ENCODE peak calls at places on chromosomes 5 and 9, in eight cellular contexts. H is endothelial cell; C is activated CD8-positive, alpha-beta T cell treated with anti-CD3 and anti-CD28 coated beads, Interleukin-2, amount 10 ng/mL, durations not matched to agents 7 days and 5 days; B is colonic mucosa; L is left ventricle myocardium inferior; S is neural crest cell; A is mucosa of gallbladder; U is astrocyte of the hippocampus. N is an unnamed sample.

GRCh38 chr5:155728857-155729683 is 597.9 kb upstream of the SGCD start:
- DNase-seq in H (peak), C (no peak), B (no peak), L (peak), S (no peak), A (no peak), U (peak), N (peak)

GRCh38 chr5:177403194-177403825 is 2.8 kb upstream of the PFN3 start:
- DNase-seq in H (no peak), C (peak), B (no peak), L (no peak), S (peak), A (no peak), U (no peak), N (no peak)

GRCh38 chr5:179119415-179120170 is 59.4 kb downstream of the ZNF354C start:
- DNase-seq in H (no peak), C (no peak), B (peak), L (no peak), S (no peak), A (no peak), U (no peak), N (no peak)

GRCh38 chr5:59126665-59127354 is 543.9 kb downstream of the RAB3C start:
- DNase-seq in H (no peak), C (no peak), B (no peak), L (no peak), S (no peak), A (no peak), U (peak), N (no peak)

GRCh38 chr5:5409151-5409810 is 13.2 kb upstream of the ICE1 start:
- DNase-seq in H (no peak), C (peak), B (no peak), L (no peak), S (no peak), A (no peak), U (no peak), N (no peak)

GRCh38 chr5:156922207-156922792 is 40.7 kb downstream of the TIMD4 start:
- DNase-seq in H (no peak), C (peak), B (no peak), L (no peak), S (no peak), A (no peak), U (no peak), N (no peak)

GRCh38 chr5:170179626-170180025 is 53.2 kb upstream of the C5orf58 start:
- DNase-seq in H (no peak), C (no peak), B (no peak), L (no peak), S (no peak), A (no peak), U (no peak), N (no peak)

GRCh38 chr5:132204736-132205135 is 22.9 kb downstream of the P4HA2 start:
- DNase-seq in H (no peak), C (no peak), B (peak), L (no peak), S (no peak), A (no peak), U (no peak), N (no peak)

GRCh38 chr9:106731910-106732309 is 131.1 kb upstream of the ZNF462 start:
- DNase-seq in H (no peak), C (no peak), B (no peak), L (no peak), S (no peak), A (no peak), U (no peak), N (no peak)

GRCh38 chr9:16133556-16134227 is 580.8 kb downstream of the CCDC171 start:
- DNase-seq in H (peak), C (peak), B (peak), L (peak), S (peak), A (no peak), U (peak), N (peak)

GRCh38 chr5:51495672-51496071 is 112.4 kb downstream of the ISL1 start:
- DNase-seq in H (no peak), C (no peak), B (no peak), L (no peak), S (no peak), A (no peak), U (peak), N (no peak)

GRCh38 chr9:13013976-13014375 is 239.2 kb downstream of the LURAP1L start:
- DNase-seq in H (no peak), C (no peak), B (no peak), L (no peak), S (no peak), A (no peak), U (peak), N (no peak)

GRCh38 chr5:27325513-27325912 is 287.1 kb upstream of the CDH9 start:
- DNase-seq in H (no peak), C (no peak), B (no peak), L (no peak), S (no peak), A (no peak), U (no peak), N (no peak)

GRCh38 chr5:157612071-157612476 is 36.5 kb upstream of the ADAM19 start:
- DNase-seq in H (no peak), C (no peak), B (no peak), L (no peak), S (no peak), A (no peak), U (peak), N (no peak)

GRCh38 chr5:150278916-150279315 is 10.7 kb downstream of the CAMK2A start:
- DNase-seq in H (no peak), C (no peak), B (no peak), L (no peak), S (no peak), A (no peak), U (peak), N (no peak)

GRCh38 chr9:137506274-137506673 is 43.9 kb downstream of the PNPLA7 start:
- DNase-seq in H (no peak), C (no peak), B (no peak), L (no peak), S (no peak), A (no peak), U (no peak), N (no peak)

GRCh38 chr5:178229861-178230260 is 2.7 kb downstream of the PHYKPL start:
- DNase-seq in H (no peak), C (no peak), B (no peak), L (peak), S (no peak), A (no peak), U (no peak), N (no peak)

GRCh38 chr5:181171782-181172181 is 24.4 kb downstream of the OR2V2 start:
- DNase-seq in H (no peak), C (no peak), B (no peak), L (no peak), S (no peak), A (no peak), U (no peak), N (no peak)

GRCh38 chr9:37988041-37988440 is 81.0 kb downstream of the SHB start:
- DNase-seq in H (no peak), C (no peak), B (no peak), L (no peak), S (no peak), A (no peak), U (no peak), N (no peak)

N was measured in iPS DF 6.9.